ENCODE peak calls at places on chromosomes 3 and 15, in seven cellular contexts. Q, X, D, I, B, V and O are unnamed samples.

GRCh38 chr3:98322101-98322500 is 31.6 kb upstream of the OR5K4 start:
- DNase-seq in B (no peak), V (no peak), Q (no peak), X (no peak), I (no peak), D (no peak), O (no peak)

GRCh38 chr3:8457039-8457438 is 44.6 kb upstream of the LMCD1 start:
- DNase-seq in Q (no peak), I (no peak), D (no peak), V (peak), X (peak), B (peak), O (no peak)

GRCh38 chr15:87597346-87598052 is 659.0 kb downstream of the NTRK3 start:
- DNase-seq in D (no peak), I (no peak), V (no peak), B (no peak), X (no peak), Q (no peak), O (no peak)

GRCh38 chr15:81229596-81229995 is 32.9 kb downstream of the IL16 start:
- DNase-seq in D (no peak), V (peak), Q (no peak), I (no peak), X (no peak), B (no peak), O (no peak)

GRCh38 chr15:28885630-28886430 is at the start of gene APBA2:
- DNase-seq in X (peak), V (peak), I (no peak), Q (no peak), B (peak), D (no peak), O (peak)

GRCh38 chr3:143269741-143270140 is 150.2 kb downstream of the CHST2 start:
- DNase-seq in I (no peak), X (no peak), D (no peak), B (no peak), Q (no peak), V (peak), O (no peak)

GRCh38 chr3:122342803-122343202 is 17.8 kb downstream of the CSTA start:
- DNase-seq in X (no peak), D (no peak), I (no peak), B (no peak), V (no peak), Q (no peak), O (no peak)

GRCh38 chr15:20646529-20647142 is 105.0 kb upstream of the GOLGA6L6 start:
- DNase-seq in X (no peak), D (no peak), Q (no peak), I (no peak), B (no peak), V (no peak), O (no peak)

GRCh38 chr15:66387176-66388056 is 704 bp downstream of the MAP2K1 start:
- DNase-seq in D (peak), I (peak), V (peak), X (peak), B (peak), Q (no peak), O (peak)

GRCh38 chr3:160665784-160666526 is 11.0 kb upstream of the ARL14 start:
- DNase-seq in I (peak), Q (no peak), B (peak), D (no peak), V (peak), X (peak), O (peak)

GRCh38 chr3:195151866-195152526 is 119.0 kb downstream of the XXYLT1 start:
- DNase-seq in B (peak), D (no peak), X (peak), I (peak), Q (no peak), V (peak), O (peak)

GRCh38 chr3:42507751-42508335 is 5.4 kb downstream of the VIPR1 start:
- DNase-seq in B (no peak), V (no peak), D (no peak), X (no peak), Q (no peak), I (no peak), O (no peak)

GRCh38 chr3:124082343-124082742 is 90.4 kb upstream of the ROPN1 start:
- DNase-seq in D (no peak), X (no peak), B (no peak), I (no peak), Q (no peak), V (no peak), O (no peak)

GRCh38 chr3:55630280-55630920 is 143.3 kb upstream of the WNT5A start:
- DNase-seq in Q (no peak), X (no peak), I (no peak), D (no peak), V (no peak), B (no peak), O (no peak)

GRCh38 chr3:194322701-194323174 is 28.4 kb downstream of the CPN2 start:
- DNase-seq in D (no peak), I (no peak), Q (peak), X (peak), V (peak), B (peak), O (peak)

GRCh38 chr3:116517308-116517707 is 72.0 kb upstream of the LSAMP start:
- DNase-seq in D (no peak), X (peak), V (peak), B (peak), I (no peak), Q (no peak), O (no peak)

GRCh38 chr15:100307241-100307855 is 34.4 kb downstream of the ADAMTS17 start:
- DNase-seq in X (no peak), V (no peak), I (no peak), Q (no peak), B (no peak), D (no peak), O (no peak)

GRCh38 chr3:30511524-30512278 is 94.7 kb upstream of the TGFBR2 start:
- DNase-seq in Q (peak), B (peak), X (peak), I (peak), V (peak), D (no peak), O (peak)

GRCh38 chr3:148903022-148903442 is 37.9 kb downstream of the CPA3 start:
- DNase-seq in V (peak), I (no peak), D (no peak), B (peak), Q (no peak), X (peak), O (peak)

GRCh38 chr15:75023194-75024101 is at the start of gene PPCDC:
- DNase-seq in X (peak), D (peak), I (peak), B (peak), Q (peak), V (peak), O (peak)

GRCh38 chr3:95235916-95236315 is 1173.1 kb downstream of the NSUN3 start:
- DNase-seq in I (no peak), X (no peak), B (no peak), D (no peak), V (no peak), Q (no peak), O (peak)

GRCh38 chr3:9769426-9770275 is at the start of gene CAMK1:
- DNase-seq in B (peak), I (peak), Q (no peak), X (peak), D (peak), V (peak), O (peak)

GRCh38 chr3:69012836-69013255 is 638 bp downstream of the EOGT start:
- DNase-seq in I (peak), D (peak), B (peak), X (peak), V (peak), Q (no peak), O (peak)

GRCh38 chr3:66507631-66508260 is 6.9 kb upstream of the LRIG1 start:
- DNase-seq in V (no peak), D (no peak), X (no peak), Q (no peak), I (no peak), B (no peak), O (no peak)

GRCh38 chr3:186614597-186615483 is 2.0 kb downstream of the AHSG start:
- DNase-seq in D (peak), X (peak), Q (peak), I (peak), B (peak), V (peak), O (peak)

GRCh38 chr3:65425880-65426279 is 612.8 kb downstream of the MAGI1 start:
- DNase-seq in D (no peak), Q (no peak), I (no peak), B (no peak), V (peak), X (peak), O (peak)

GRCh38 chr3:197487911-197488391 is 67.8 kb downstream of the BDH1 start:
- DNase-seq in B (peak), X (peak), I (peak), V (peak), Q (no peak), D (no peak), O (peak)

GRCh38 chr3:70805044-70805732 is 492.8 kb upstream of the MDFIC2 start:
- DNase-seq in D (no peak), X (peak), Q (no peak), B (peak), I (peak), V (peak), O (peak)

GRCh38 chr3:40079203-40079844 is 230.2 kb upstream of the EIF1B start:
- DNase-seq in Q (no peak), B (peak), D (no peak), I (no peak), V (peak), X (peak), O (peak)

GRCh38 chr3:136659253-136659652 is 92.9 kb downstream of the STAG1 start:
- DNase-seq in B (peak), V (peak), I (peak), D (peak), X (peak), Q (no peak), O (no peak)

GRCh38 chr15:101425787-101426365 is 63.6 kb downstream of the PCSK6 start:
- DNase-seq in B (no peak), Q (no peak), V (no peak), I (no peak), D (no peak), X (no peak), O (no peak)

GRCh38 chr3:32435911-32436815 is 44.5 kb downstream of the CMTM7 start:
- DNase-seq in B (no peak), Q (no peak), D (no peak), V (peak), I (no peak), X (no peak), O (no peak)

GRCh38 chr15:39833515-39833981 is 50.9 kb upstream of the FSIP1 start:
- DNase-seq in D (no peak), X (peak), I (no peak), Q (no peak), B (peak), V (peak), O (peak)

GRCh38 chr3:127486337-127486944 is 104.1 kb downstream of the TPRA1 start:
- DNase-seq in X (no peak), I (no peak), B (no peak), Q (no peak), V (no peak), D (no peak), O (no peak)

GRCh38 chr3:89059201-89059600 is 48.2 kb upstream of the EPHA3 start:
- DNase-seq in B (peak), I (no peak), Q (no peak), X (no peak), V (peak), D (no peak), O (peak)

GRCh38 chr3:168870892-168871291 is 775.2 kb upstream of the GOLIM4 start:
- DNase-seq in I (no peak), Q (no peak), B (peak), X (no peak), D (no peak), V (peak), O (peak)

GRCh38 chr3:133992951-133993595 is 36.7 kb downstream of the SLCO2A1 start:
- DNase-seq in I (no peak), B (no peak), D (no peak), X (no peak), Q (no peak), V (no peak), O (no peak)

GRCh38 chr15:36965561-36966342 is 134.6 kb downstream of the MEIS2 start:
- DNase-seq in D (no peak), X (no peak), V (no peak), B (peak), I (no peak), Q (no peak), O (no peak)

GRCh38 chr3:53222183-53222901 is 33.5 kb downstream of the TKT start:
- DNase-seq in X (no peak), D (no peak), V (no peak), I (no peak), Q (no peak), B (no peak), O (no peak)

GRCh38 chr3:123872621-123873020 is 11.5 kb downstream of the MYLK start:
- DNase-seq in I (no peak), Q (no peak), B (no peak), V (no peak), X (no peak), D (no peak), O (no peak)

DNA sequence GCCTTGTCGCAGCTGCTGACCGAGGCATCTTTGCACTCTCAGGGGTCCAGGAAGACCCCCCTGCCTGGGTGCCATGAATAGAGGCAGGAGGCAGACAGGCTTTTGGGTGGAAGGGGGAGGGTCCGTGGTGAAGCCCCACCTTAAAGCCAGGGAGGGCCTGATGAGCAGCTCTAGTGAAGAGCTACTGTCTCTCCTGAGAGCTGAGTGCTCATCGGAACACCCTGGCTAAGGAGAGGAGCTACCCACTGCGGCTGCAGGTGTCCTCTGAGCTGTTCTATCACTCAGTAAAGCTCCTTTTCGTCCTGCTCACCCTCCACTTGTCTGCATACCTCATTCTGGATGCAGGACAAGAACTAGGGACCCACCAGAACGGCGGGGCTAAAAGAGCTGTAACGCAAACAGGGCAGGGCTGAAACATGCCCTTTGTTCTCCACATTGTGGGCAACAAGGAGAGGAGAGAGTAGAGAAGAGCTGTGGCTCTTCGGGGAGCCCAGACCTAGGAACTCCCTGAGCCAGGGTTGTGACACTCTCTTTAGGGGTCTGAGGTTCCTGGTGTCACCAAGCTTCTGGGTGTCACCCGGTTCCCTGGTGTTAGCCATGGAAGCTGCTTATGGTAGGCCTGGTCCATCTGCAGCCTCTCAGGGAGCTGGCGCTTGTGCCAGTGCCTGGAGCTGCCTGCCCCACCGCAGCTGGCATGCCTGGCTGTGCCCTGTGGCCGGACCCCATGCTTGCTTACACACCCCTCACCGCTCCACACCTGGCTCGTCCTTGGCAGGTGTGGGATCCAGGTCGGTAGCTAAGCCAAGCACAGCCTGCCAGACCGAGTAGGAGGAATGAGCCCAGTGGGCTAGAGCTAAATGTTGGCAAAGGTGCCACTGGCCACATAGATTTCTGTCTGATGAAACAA is 26.2 kb upstream of the TFG start:
- DNase-seq in V (no peak), Q (no peak), X (no peak), D (no peak), B (no peak), I (no peak), O (no peak)
- H2AFZ ChIP-seq in V (no peak), Q (no peak), X (peak), D (peak), B (no peak), I (peak), O (no peak)

GRCh38 chr15:89057506-89058133 is 30.6 kb upstream of the ABHD2 start:
- DNase-seq in B (peak), I (peak), V (peak), X (peak), D (peak), Q (no peak), O (peak)
- H2AFZ ChIP-seq in B (no peak), I (no peak), V (no peak), X (peak), D (peak), Q (no peak), O (peak)

DNA sequence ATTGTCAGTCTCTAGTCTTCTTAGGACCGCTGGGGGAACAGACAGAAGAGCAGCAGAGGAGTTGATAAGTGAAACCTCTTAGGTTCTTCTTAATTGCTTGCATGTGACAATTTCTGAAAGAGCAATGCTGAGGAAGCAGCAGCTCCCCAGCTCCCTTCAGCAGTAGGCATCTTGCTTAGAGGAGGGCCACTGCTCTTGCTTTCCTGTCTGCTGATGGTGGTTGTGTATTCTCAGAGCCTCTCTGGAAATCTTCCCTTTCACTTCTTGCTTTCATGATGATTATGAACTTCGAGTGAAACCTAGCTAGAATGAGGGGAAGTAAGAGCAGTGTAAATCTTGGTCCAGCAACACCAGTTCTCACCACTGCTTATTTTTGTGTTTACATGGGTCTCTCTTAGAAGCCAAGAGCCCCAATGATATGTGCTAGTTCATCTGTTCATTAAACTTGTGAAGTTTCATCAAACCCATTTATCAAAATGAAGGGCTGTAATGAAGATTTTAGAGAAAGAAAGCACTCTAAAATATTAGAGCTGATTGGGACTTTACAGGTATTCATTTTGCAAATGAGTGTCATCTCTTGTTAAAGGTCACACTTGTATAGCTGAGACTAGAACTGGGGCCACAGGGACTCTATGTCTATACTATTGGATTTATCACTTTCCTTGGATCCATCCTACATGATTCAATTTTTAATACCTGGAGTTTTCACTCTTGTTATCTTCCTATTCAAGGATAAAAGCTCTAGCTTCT is 246.7 kb downstream of the LPP start:
- DNase-seq in X (no peak), V (no peak), I (no peak), D (no peak), B (no peak), Q (no peak), O (no peak)
- H2AFZ ChIP-seq in X (no peak), V (no peak), I (no peak), D (no peak), B (no peak), Q (no peak), O (no peak)

GRCh38 chr3:131564812-131565211 is 62.0 kb upstream of the MRPL3 start:
- DNase-seq in I (no peak), B (no peak), Q (no peak), V (no peak), X (no peak), D (no peak), O (peak)

GRCh38 chr3:131568460-131568859 is 65.7 kb upstream of the MRPL3 start:
- DNase-seq in Q (no peak), V (no peak), B (no peak), I (no peak), D (no peak), X (no peak), O (peak)
- H2AFZ ChIP-seq in Q (no peak), V (no peak), B (no peak), I (no peak), D (peak), X (no peak), O (no peak)